ENCODE peak calls at places on chromosomes 13 and 19, in eight cellular contexts. One of them, this sample, is unnamed.

GRCh38 chr19:34844254-34844653 is 71.2 kb upstream of the ZNF599 start:
- DNase-seq in activated naive CD8-positive, alpha-beta T cell treated with anti-CD3 and anti-CD28 coated beads, Interleukin-2, amount 50 U/mL, for 24 hours: no peak
- DNase-seq in posterior vena cava: peak
- DNase-seq in stimulated activated CD8-positive, alpha-beta memory T cell treated with anti-CD3 and anti-CD28 coated beads, Interleukin-15, amount 100 ng/mL, for 1 hour: no peak
- DNase-seq in activated T-helper 1 cell treated with anti-CD3 and anti-CD28 coated beads, Interleukin-12 subunit alpha, Interleukin-12 subunit beta, Interleukin-2, Interleukin-4 antibody, amounts not matched to agents 30 ng/mL and 10 ng/mL and 1 ng/mL, durations not matched to agents 14 hours and 24 hours and 36 hours: no peak
- DNase-seq in HT-29: no peak
- DNase-seq in A673: no peak
- DNase-seq in aorta: no peak
- DNase-seq in this sample: no peak

GRCh38 chr19:33309826-33310225 is 7.5 kb upstream of the CEBPA start:
- DNase-seq in A673: no peak
- DNase-seq in posterior vena cava: no peak
- DNase-seq in activated T-helper 1 cell treated with anti-CD3 and anti-CD28 coated beads, Interleukin-12 subunit alpha, Interleukin-12 subunit beta, Interleukin-2, Interleukin-4 antibody, amounts not matched to agents 30 ng/mL and 10 ng/mL and 1 ng/mL, durations not matched to agents 14 hours and 24 hours and 36 hours: no peak
- DNase-seq in activated naive CD8-positive, alpha-beta T cell treated with anti-CD3 and anti-CD28 coated beads, Interleukin-2, amount 50 U/mL, for 24 hours: no peak
- DNase-seq in stimulated activated CD8-positive, alpha-beta memory T cell treated with anti-CD3 and anti-CD28 coated beads, Interleukin-15, amount 100 ng/mL, for 1 hour: no peak
- DNase-seq in HT-29: no peak
- DNase-seq in aorta: no peak
- DNase-seq in this sample: no peak

GRCh38 chr13:98798849-98799645 is 46.6 kb upstream of the SLC15A1 start:
- DNase-seq in posterior vena cava: peak
- DNase-seq in aorta: no peak
- DNase-seq in A673: no peak
- DNase-seq in stimulated activated CD8-positive, alpha-beta memory T cell treated with anti-CD3 and anti-CD28 coated beads, Interleukin-15, amount 100 ng/mL, for 1 hour: no peak
- DNase-seq in activated naive CD8-positive, alpha-beta T cell treated with anti-CD3 and anti-CD28 coated beads, Interleukin-2, amount 50 U/mL, for 24 hours: no peak
- DNase-seq in activated T-helper 1 cell treated with anti-CD3 and anti-CD28 coated beads, Interleukin-12 subunit alpha, Interleukin-12 subunit beta, Interleukin-2, Interleukin-4 antibody, amounts not matched to agents 30 ng/mL and 10 ng/mL and 1 ng/mL, durations not matched to agents 14 hours and 24 hours and 36 hours: no peak
- DNase-seq in HT-29: no peak
- DNase-seq in this sample: no peak

GRCh38 chr19:511101-511841 is 4.0 kb downstream of the TPGS1 start:
- DNase-seq in HT-29: peak
- DNase-seq in A673: peak
- DNase-seq in aorta: peak
- DNase-seq in activated T-helper 1 cell treated with anti-CD3 and anti-CD28 coated beads, Interleukin-12 subunit alpha, Interleukin-12 subunit beta, Interleukin-2, Interleukin-4 antibody, amounts not matched to agents 30 ng/mL and 10 ng/mL and 1 ng/mL, durations not matched to agents 14 hours and 24 hours and 36 hours: peak
- DNase-seq in posterior vena cava: no peak
- DNase-seq in activated naive CD8-positive, alpha-beta T cell treated with anti-CD3 and anti-CD28 coated beads, Interleukin-2, amount 50 U/mL, for 24 hours: peak
- DNase-seq in stimulated activated CD8-positive, alpha-beta memory T cell treated with anti-CD3 and anti-CD28 coated beads, Interleukin-15, amount 100 ng/mL, for 1 hour: peak
- DNase-seq in this sample: no peak

GRCh38 chr13:94252209-94252608 is 227.3 kb downstream of the DCT start:
- DNase-seq in HT-29: no peak
- DNase-seq in stimulated activated CD8-positive, alpha-beta memory T cell treated with anti-CD3 and anti-CD28 coated beads, Interleukin-15, amount 100 ng/mL, for 1 hour: no peak
- DNase-seq in posterior vena cava: no peak
- DNase-seq in activated naive CD8-positive, alpha-beta T cell treated with anti-CD3 and anti-CD28 coated beads, Interleukin-2, amount 50 U/mL, for 24 hours: no peak
- DNase-seq in aorta: no peak
- DNase-seq in activated T-helper 1 cell treated with anti-CD3 and anti-CD28 coated beads, Interleukin-12 subunit alpha, Interleukin-12 subunit beta, Interleukin-2, Interleukin-4 antibody, amounts not matched to agents 30 ng/mL and 10 ng/mL and 1 ng/mL, durations not matched to agents 14 hours and 24 hours and 36 hours: no peak
- DNase-seq in A673: peak
- DNase-seq in this sample: no peak

GRCh38 chr13:78689011-78689410 is 30.1 kb upstream of the OBI1 start:
- DNase-seq in HT-29: peak
- DNase-seq in activated T-helper 1 cell treated with anti-CD3 and anti-CD28 coated beads, Interleukin-12 subunit alpha, Interleukin-12 subunit beta, Interleukin-2, Interleukin-4 antibody, amounts not matched to agents 30 ng/mL and 10 ng/mL and 1 ng/mL, durations not matched to agents 14 hours and 24 hours and 36 hours: no peak
- DNase-seq in stimulated activated CD8-positive, alpha-beta memory T cell treated with anti-CD3 and anti-CD28 coated beads, Interleukin-15, amount 100 ng/mL, for 1 hour: no peak
- DNase-seq in activated naive CD8-positive, alpha-beta T cell treated with anti-CD3 and anti-CD28 coated beads, Interleukin-2, amount 50 U/mL, for 24 hours: no peak
- DNase-seq in A673: peak
- DNase-seq in posterior vena cava: no peak
- DNase-seq in aorta: no peak
- DNase-seq in this sample: no peak

GRCh38 chr19:46481187-46481586 is 9.8 kb upstream of the PNMA8A start:
- DNase-seq in A673: no peak
- DNase-seq in activated naive CD8-positive, alpha-beta T cell treated with anti-CD3 and anti-CD28 coated beads, Interleukin-2, amount 50 U/mL, for 24 hours: no peak
- DNase-seq in activated T-helper 1 cell treated with anti-CD3 and anti-CD28 coated beads, Interleukin-12 subunit alpha, Interleukin-12 subunit beta, Interleukin-2, Interleukin-4 antibody, amounts not matched to agents 30 ng/mL and 10 ng/mL and 1 ng/mL, durations not matched to agents 14 hours and 24 hours and 36 hours: no peak
- DNase-seq in HT-29: no peak
- DNase-seq in posterior vena cava: no peak
- DNase-seq in aorta: no peak
- DNase-seq in stimulated activated CD8-positive, alpha-beta memory T cell treated with anti-CD3 and anti-CD28 coated beads, Interleukin-15, amount 100 ng/mL, for 1 hour: no peak
- DNase-seq in this sample: no peak

GRCh38 chr13:39462906-39463305 is 140.1 kb downstream of the LHFPL6 start:
- DNase-seq in activated T-helper 1 cell treated with anti-CD3 and anti-CD28 coated beads, Interleukin-12 subunit alpha, Interleukin-12 subunit beta, Interleukin-2, Interleukin-4 antibody, amounts not matched to agents 30 ng/mL and 10 ng/mL and 1 ng/mL, durations not matched to agents 14 hours and 24 hours and 36 hours: no peak
- DNase-seq in posterior vena cava: no peak
- DNase-seq in stimulated activated CD8-positive, alpha-beta memory T cell treated with anti-CD3 and anti-CD28 coated beads, Interleukin-15, amount 100 ng/mL, for 1 hour: no peak
- DNase-seq in A673: no peak
- DNase-seq in aorta: no peak
- DNase-seq in activated naive CD8-positive, alpha-beta T cell treated with anti-CD3 and anti-CD28 coated beads, Interleukin-2, amount 50 U/mL, for 24 hours: no peak
- DNase-seq in HT-29: no peak
- DNase-seq in this sample: no peak

GRCh38 chr19:36149673-36150406 is 2.4 kb downstream of the COX7A1 start:
- DNase-seq in activated naive CD8-positive, alpha-beta T cell treated with anti-CD3 and anti-CD28 coated beads, Interleukin-2, amount 50 U/mL, for 24 hours: no peak
- DNase-seq in stimulated activated CD8-positive, alpha-beta memory T cell treated with anti-CD3 and anti-CD28 coated beads, Interleukin-15, amount 100 ng/mL, for 1 hour: no peak
- DNase-seq in HT-29: no peak
- DNase-seq in posterior vena cava: no peak
- DNase-seq in A673: no peak
- DNase-seq in aorta: no peak
- DNase-seq in activated T-helper 1 cell treated with anti-CD3 and anti-CD28 coated beads, Interleukin-12 subunit alpha, Interleukin-12 subunit beta, Interleukin-2, Interleukin-4 antibody, amounts not matched to agents 30 ng/mL and 10 ng/mL and 1 ng/mL, durations not matched to agents 14 hours and 24 hours and 36 hours: no peak
- DNase-seq in this sample: no peak

GRCh38 chr13:22861958-22862466 is 318.8 kb upstream of the SGCG start:
- DNase-seq in A673: no peak
- DNase-seq in HT-29: no peak
- DNase-seq in aorta: no peak
- DNase-seq in posterior vena cava: no peak
- DNase-seq in activated naive CD8-positive, alpha-beta T cell treated with anti-CD3 and anti-CD28 coated beads, Interleukin-2, amount 50 U/mL, for 24 hours: no peak
- DNase-seq in activated T-helper 1 cell treated with anti-CD3 and anti-CD28 coated beads, Interleukin-12 subunit alpha, Interleukin-12 subunit beta, Interleukin-2, Interleukin-4 antibody, amounts not matched to agents 30 ng/mL and 10 ng/mL and 1 ng/mL, durations not matched to agents 14 hours and 24 hours and 36 hours: no peak
- DNase-seq in stimulated activated CD8-positive, alpha-beta memory T cell treated with anti-CD3 and anti-CD28 coated beads, Interleukin-15, amount 100 ng/mL, for 1 hour: no peak
- DNase-seq in this sample: no peak

This sample was measured in NCI-H1048.